ENCODE peak calls at places on chromosomes 3 and 15, in six cellular contexts. One of them, this sample, is unnamed. For H3K9me3, the result is how much of the 10 kb centered on the place peaks cover.

GRCh38 chr3:45464336-45464809 is 76.0 kb downstream of the LARS2 start:
- DNase-seq in trophoblast cell: no peak
- DNase-seq in IMR-90: peak
- DNase-seq in H9: peak
- DNase-seq in H1: no peak
- DNase-seq in neuronal stem cell: peak
- DNase-seq in this sample: peak

GRCh38 chr3:87674397-87675161 is 384.2 kb downstream of the CGGBP1 start:
- DNase-seq in H9: no peak
- DNase-seq in H1: no peak
- DNase-seq in trophoblast cell: no peak
- DNase-seq in neuronal stem cell: no peak
- DNase-seq in IMR-90: no peak
- DNase-seq in this sample: no peak

GRCh38 chr3:193788189-193788946 is 195.4 kb downstream of the OPA1 start:
- DNase-seq in neuronal stem cell: peak
- DNase-seq in trophoblast cell: peak
- DNase-seq in H1: no peak
- DNase-seq in IMR-90: peak
- DNase-seq in H9: peak
- DNase-seq in this sample: peak

GRCh38 chr15:78340243-78341056 is at the start of gene CRABP1:
- DNase-seq in H1: no peak
- DNase-seq in IMR-90: no peak
- DNase-seq in trophoblast cell: no peak
- DNase-seq in H9: peak
- DNase-seq in neuronal stem cell: no peak
- DNase-seq in this sample: no peak

GRCh38 chr3:129235310-129235917 is 14.0 kb upstream of the COPG1 start:
- DNase-seq in H1: no peak
- DNase-seq in neuronal stem cell: no peak
- DNase-seq in H9: no peak
- DNase-seq in trophoblast cell: no peak
- DNase-seq in IMR-90: no peak
- DNase-seq in this sample: no peak

GRCh38 chr3:160162440-160162839 is 62.8 kb upstream of the C3orf80 start:
- DNase-seq in IMR-90: no peak
- DNase-seq in trophoblast cell: no peak
- DNase-seq in H9: peak
- DNase-seq in neuronal stem cell: peak
- DNase-seq in H1: peak
- DNase-seq in this sample: no peak

GRCh38 chr3:172135185-172135584 is 95.8 kb downstream of the FNDC3B start:
- DNase-seq in H9: no peak
- DNase-seq in H1: no peak
- DNase-seq in neuronal stem cell: no peak
- DNase-seq in IMR-90: no peak
- DNase-seq in trophoblast cell: no peak
- DNase-seq in this sample: no peak

GRCh38 chr3:78872195-78872594 is 895.6 kb downstream of the ROBO1 start:
- DNase-seq in neuronal stem cell: peak
- DNase-seq in H9: no peak
- DNase-seq in IMR-90: no peak
- DNase-seq in H1: no peak
- DNase-seq in trophoblast cell: no peak
- DNase-seq in this sample: peak

GRCh38 chr3:117355566-117355965 is 646.0 kb downstream of the TUSC7 start:
- DNase-seq in IMR-90: peak
- DNase-seq in neuronal stem cell: no peak
- DNase-seq in trophoblast cell: peak
- DNase-seq in H9: peak
- DNase-seq in H1: no peak
- DNase-seq in this sample: no peak

GRCh38 chr15:77607894-77608261 is 24.8 kb downstream of the LINGO1 start:
- DNase-seq in IMR-90: no peak
- DNase-seq in trophoblast cell: no peak
- DNase-seq in neuronal stem cell: no peak
- DNase-seq in H1: no peak
- DNase-seq in H9: no peak
- DNase-seq in this sample: no peak

GRCh38 chr15:63049747-63050439 is 7.3 kb downstream of the TPM1 start:
- DNase-seq in IMR-90: no peak
- DNase-seq in neuronal stem cell: no peak
- DNase-seq in H9: no peak
- DNase-seq in H1: no peak
- DNase-seq in trophoblast cell: no peak
- DNase-seq in this sample: peak

GRCh38 chr15:74830868-74831267 is 4.4 kb downstream of the CPLX3 start:
- DNase-seq in trophoblast cell: no peak
- DNase-seq in IMR-90: no peak
- DNase-seq in neuronal stem cell: no peak
- DNase-seq in H9: no peak
- DNase-seq in H1: no peak
- DNase-seq in this sample: no peak

DNA sequence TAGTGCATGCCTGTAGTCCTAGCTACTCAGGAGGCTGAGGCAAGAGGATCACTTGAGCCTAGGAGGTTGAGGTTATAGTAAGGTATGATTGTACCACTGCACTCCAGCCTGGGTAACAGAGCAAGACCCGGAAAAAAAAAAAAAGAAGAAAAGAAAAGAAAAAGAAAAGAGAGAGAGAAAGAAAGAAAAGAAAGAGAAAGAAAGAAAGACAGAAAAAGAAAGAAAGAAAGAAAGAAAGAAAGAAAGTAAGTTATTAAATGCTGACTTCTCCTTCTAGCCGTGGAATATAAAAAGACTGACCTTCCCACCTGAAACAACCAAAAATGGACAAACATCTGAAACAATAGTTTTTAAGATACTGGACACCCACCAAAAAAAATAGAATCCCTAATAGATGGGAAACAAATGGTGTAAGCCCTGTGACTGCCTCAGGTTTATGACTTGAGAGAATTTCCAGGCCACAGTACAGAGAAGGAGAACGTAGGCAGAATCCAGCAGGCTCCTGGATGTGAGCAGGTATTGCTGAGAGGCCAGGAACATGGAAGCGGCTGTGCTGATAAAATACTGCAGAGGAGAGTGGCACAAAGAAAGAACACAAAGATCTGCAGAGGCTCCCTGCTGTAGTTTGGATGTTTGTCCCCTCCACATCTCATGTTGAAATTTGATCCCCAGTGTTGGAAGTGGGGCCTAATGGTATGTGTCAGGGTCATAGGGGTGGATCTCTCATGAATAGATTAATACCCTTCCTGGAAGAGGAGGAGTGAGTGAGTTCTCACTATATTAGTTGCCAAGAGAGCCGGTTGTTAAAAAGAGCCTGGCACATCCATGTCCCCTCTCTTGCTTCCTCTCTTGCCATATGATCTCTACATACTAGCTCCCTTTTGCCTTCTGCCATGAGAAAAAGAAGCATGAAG is 41.8 kb upstream of the PRSS50 start:
- DNase-seq in IMR-90: no peak
- DNase-seq in neuronal stem cell: no peak
- DNase-seq in trophoblast cell: no peak
- DNase-seq in H1: no peak
- DNase-seq in H9: no peak
- DNase-seq in this sample: no peak
- H4K91ac ChIP-seq in IMR-90: no peak
- H4K91ac ChIP-seq in neuronal stem cell: no peak
- H4K91ac ChIP-seq in trophoblast cell: no peak
- H4K91ac ChIP-seq in H1: no peak
- H4K91ac ChIP-seq in H9: no peak
- H4K91ac ChIP-seq in this sample: no peak

GRCh38 chr15:25234831-25235230 is 204.0 kb downstream of the UBE3A start:
- DNase-seq in H9: no peak
- DNase-seq in trophoblast cell: no peak
- DNase-seq in IMR-90: no peak
- DNase-seq in neuronal stem cell: no peak
- DNase-seq in H1: no peak
- DNase-seq in this sample: no peak

GRCh38 chr15:25235391-25235790 is 203.4 kb downstream of the UBE3A start:
- DNase-seq in trophoblast cell: no peak
- DNase-seq in H1: no peak
- DNase-seq in neuronal stem cell: no peak
- DNase-seq in IMR-90: no peak
- DNase-seq in H9: no peak
- DNase-seq in this sample: no peak

GRCh38 chr15:25236861-25237155 is 202.0 kb downstream of the UBE3A start:
- DNase-seq in trophoblast cell: no peak
- DNase-seq in IMR-90: no peak
- DNase-seq in H1: no peak
- DNase-seq in H9: no peak
- DNase-seq in neuronal stem cell: no peak
- DNase-seq in this sample: no peak

GRCh38 chr15:25237291-25237978 is 201.4 kb downstream of the UBE3A start:
- DNase-seq in IMR-90: no peak
- DNase-seq in H9: no peak
- DNase-seq in H1: no peak
- DNase-seq in neuronal stem cell: no peak
- DNase-seq in trophoblast cell: no peak
- DNase-seq in this sample: no peak

GRCh38 chr15:25236143-25236860 is 202.5 kb downstream of the UBE3A start:
- DNase-seq in neuronal stem cell: no peak
- DNase-seq in H9: no peak
- DNase-seq in IMR-90: no peak
- DNase-seq in H1: no peak
- DNase-seq in trophoblast cell: no peak
- DNase-seq in this sample: no peak
- H3K9me3 ChIP-seq in neuronal stem cell: under half
- H3K9me3 ChIP-seq in H9: half or more
- H3K9me3 ChIP-seq in IMR-90: half or more
- H3K9me3 ChIP-seq in H1: half or more
- H3K9me3 ChIP-seq in trophoblast cell: half or more
- H3K9me3 ChIP-seq in this sample: under half

DNA sequence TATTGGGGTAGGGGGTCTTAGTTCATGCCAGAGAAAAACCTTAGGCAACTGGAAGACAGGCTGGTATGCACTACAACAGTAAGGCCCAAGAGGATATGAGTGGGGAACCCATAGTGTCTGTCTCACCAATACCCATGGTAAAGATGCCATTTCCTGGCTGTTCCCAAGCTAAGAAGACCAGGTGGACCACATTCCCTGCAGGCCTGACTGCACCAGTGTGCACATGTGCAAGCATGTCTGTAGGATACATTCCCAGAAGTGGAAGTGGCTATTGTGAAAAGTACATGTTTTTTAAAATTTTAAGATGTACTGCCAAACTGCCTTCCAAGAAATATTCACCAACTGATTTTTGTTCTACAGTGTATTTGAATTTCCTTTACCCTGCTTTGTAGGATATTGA is 207.3 kb upstream of the CTNNB1 start:
- DNase-seq in trophoblast cell: peak
- DNase-seq in H9: no peak
- DNase-seq in IMR-90: no peak
- DNase-seq in H1: no peak
- DNase-seq in neuronal stem cell: no peak
- DNase-seq in this sample: no peak
- H4K91ac ChIP-seq in trophoblast cell: no peak
- H4K91ac ChIP-seq in H9: no peak
- H4K91ac ChIP-seq in IMR-90: no peak
- H4K91ac ChIP-seq in H1: no peak
- H4K91ac ChIP-seq in neuronal stem cell: no peak
- H4K91ac ChIP-seq in this sample: no peak

GRCh38 chr15:25089577-25089976 is 134.8 kb downstream of the SNRPN start:
- DNase-seq in IMR-90: no peak
- DNase-seq in H9: peak
- DNase-seq in neuronal stem cell: no peak
- DNase-seq in trophoblast cell: no peak
- DNase-seq in H1: no peak
- DNase-seq in this sample: no peak

GRCh38 chr15:25090073-25090733 is 135.4 kb downstream of the SNRPN start:
- DNase-seq in trophoblast cell: no peak
- DNase-seq in H9: peak
- DNase-seq in IMR-90: no peak
- DNase-seq in H1: no peak
- DNase-seq in neuronal stem cell: no peak
- DNase-seq in this sample: no peak

GRCh38 chr15:25087137-25087536 is 132.3 kb downstream of the SNRPN start:
- DNase-seq in IMR-90: no peak
- DNase-seq in H9: peak
- DNase-seq in neuronal stem cell: no peak
- DNase-seq in trophoblast cell: no peak
- DNase-seq in H1: no peak
- DNase-seq in this sample: no peak

GRCh38 chr15:25091421-25092158 is 136.8 kb downstream of the SNRPN start:
- DNase-seq in H9: peak
- DNase-seq in IMR-90: no peak
- DNase-seq in H1: no peak
- DNase-seq in neuronal stem cell: no peak
- DNase-seq in trophoblast cell: no peak
- DNase-seq in this sample: no peak

DNA sequence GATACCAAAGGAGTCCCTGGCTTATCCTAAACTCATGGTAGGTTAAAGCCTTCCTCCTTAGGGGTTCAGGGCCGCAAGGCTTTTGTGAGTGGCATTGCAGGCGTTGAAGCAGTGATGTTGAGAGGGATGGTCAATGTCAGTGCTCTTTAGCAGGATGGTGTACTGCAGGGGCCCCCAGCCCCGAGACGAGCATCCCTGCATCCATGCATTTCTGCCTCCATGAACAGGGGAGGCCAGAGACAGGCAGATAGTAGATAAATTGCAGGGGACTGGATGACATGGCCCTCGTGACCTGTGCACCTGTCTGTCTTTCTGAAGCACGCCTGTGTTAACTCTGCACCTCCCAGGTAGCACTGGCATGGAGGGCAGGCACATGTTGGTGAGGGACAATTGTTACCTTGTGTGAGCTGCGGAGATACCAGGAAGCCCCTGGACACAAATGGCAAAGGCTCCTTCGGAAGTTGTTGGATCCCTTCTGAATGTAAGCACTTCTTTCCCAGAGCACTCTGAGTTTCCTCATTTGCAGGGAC is 133.5 kb downstream of the SNRPN start:
- DNase-seq in IMR-90: no peak
- DNase-seq in H9: peak
- DNase-seq in H1: no peak
- DNase-seq in trophoblast cell: no peak
- DNase-seq in neuronal stem cell: no peak
- DNase-seq in this sample: no peak
- H3K9me3 ChIP-seq in IMR-90: half or more
- H3K9me3 ChIP-seq in H9: half or more
- H3K9me3 ChIP-seq in H1: half or more
- H3K9me3 ChIP-seq in trophoblast cell: under half
- H3K9me3 ChIP-seq in neuronal stem cell: half or more
- H3K9me3 ChIP-seq in this sample: half or more